ENCODE peak calls at places on chromosomes 16 and 17, in five cellular contexts. W is LoVo; O is fibroblast of mammary gland; I is pancreas; J is stimulated activated CD8-positive, alpha-beta memory T cell treated with anti-CD3 and anti-CD28 coated beads, Interleukin-4, amount 100 ng/mL, for 1 hour. V is an unnamed sample.

GRCh38 chr16:11914759-11915643 is 755 bp downstream of the GSPT1 start:
- DNase-seq in I (peak; percentile 40), J (no peak), W (peak; percentile 21), O (peak; percentile 42), V (no peak)

GRCh38 chr16:68756250-68757051 is 19.4 kb downstream of the CDH1 start:
- DNase-seq in J (no peak), W (peak; percentile 95), O (no peak), I (peak; percentile 78), V (peak; percentile 93)

GRCh38 chr16:53515811-53516210 is 12.8 kb upstream of the AKTIP start:
- DNase-seq in J (no peak), I (no peak), O (no peak), W (no peak), V (no peak)

GRCh38 chr17:49528966-49529365 is 33.9 kb downstream of the NGFR start:
- DNase-seq in O (no peak), J (no peak), W (no peak), I (no peak), V (no peak)

GRCh38 chr16:53859995-53860540 is 156.1 kb downstream of the FTO start:
- DNase-seq in J (no peak), W (no peak), I (no peak), O (no peak), V (no peak)

GRCh38 chr16:12010388-12011251 is 34.1 kb downstream of the SNX29 start:
- DNase-seq in W (no peak), I (no peak), O (peak; percentile 74), J (no peak), V (no peak)

GRCh38 chr16:51391798-51392511 is 240.9 kb upstream of the SALL1 start:
- DNase-seq in W (no peak), J (no peak), I (no peak), O (no peak), V (no peak)

GRCh38 chr17:79294459-79295071 is 219.9 kb downstream of the ENGASE start:
- DNase-seq in W (peak; percentile 63), J (peak; percentile 1), O (peak; percentile 44), I (peak; percentile 56), V (no peak)

GRCh38 chr17:20191066-20191465 is 181.9 kb downstream of the SPECC1 start:
- DNase-seq in I (no peak), O (peak; percentile 98), J (no peak), W (no peak), V (no peak)

GRCh38 chr17:76700627-76701470 is 9.9 kb downstream of the MXRA7 start:
- DNase-seq in I (no peak), W (no peak), O (peak; percentile 87), J (no peak), V (no peak)

GRCh38 chr16:85029413-85029794 is 1.8 kb downstream of the KIAA0513 start:
- DNase-seq in I (no peak), O (peak; percentile 69), J (no peak), W (peak; percentile 53), V (no peak)

GRCh38 chr16:61042736-61043135 is 993.5 kb downstream of the CDH8 start:
- DNase-seq in J (no peak), O (no peak), W (no peak), I (no peak), V (no peak)

GRCh38 chr16:18932243-18932997 is 6.2 kb upstream of the SMG1 start:
- DNase-seq in I (no peak), W (no peak), O (peak; percentile 60), J (no peak), V (no peak)

GRCh38 chr16:53282975-53283946 is 151.0 kb upstream of the RBL2 start:
- DNase-seq in O (peak; percentile 57), J (no peak), I (no peak), W (peak; percentile 46), V (peak; percentile 21)

GRCh38 chr17:76696763-76697701 is 13.7 kb downstream of the MXRA7 start:
- DNase-seq in J (no peak), W (no peak), O (peak; percentile 89), I (no peak), V (no peak)

GRCh38 chr17:70171159-70171558 is 1.8 kb downstream of the KCNJ2 start:
- DNase-seq in O (no peak), W (no peak), J (no peak), I (no peak), V (no peak)

GRCh38 chr17:40333781-40334453 is 24.9 kb downstream of the RARA start:
- DNase-seq in J (no peak), W (no peak), I (no peak), O (no peak), V (no peak)

GRCh38 chr16:27539636-27540035 is 10.1 kb downstream of the GTF3C1 start:
- DNase-seq in O (no peak), W (no peak), J (no peak), I (no peak), V (no peak)

GRCh38 chr17:80716986-80717385 is 172.3 kb downstream of the RPTOR start:
- DNase-seq in J (no peak), I (no peak), W (no peak), O (peak; percentile 47), V (no peak)

GRCh38 chr16:89491238-89491869 is 993 bp upstream of the ANKRD11 start:
- DNase-seq in O (no peak), J (no peak), W (no peak), I (no peak), V (no peak)

GRCh38 chr16:84768798-84769177 is 51.0 kb upstream of the CRISPLD2 start:
- DNase-seq in I (no peak), J (no peak), O (no peak), W (no peak), V (no peak)

GRCh38 chr17:33260638-33261037 is 32.5 kb downstream of the ASIC2 start:
- DNase-seq in O (no peak), J (no peak), I (no peak), W (no peak), V (peak; percentile 65)

GRCh38 chr16:80580109-80580832 is 39.5 kb downstream of the DYNLRB2 start:
- DNase-seq in J (no peak), O (peak; percentile 60), I (no peak), W (no peak), V (no peak)

GRCh38 chr16:83579431-83579830 is 228.3 kb upstream of the HSBP1 start:
- DNase-seq in O (no peak), I (no peak), W (no peak), J (no peak), V (no peak)

GRCh38 chr16:19291459-19291858 is 5.9 kb downstream of the CLEC19A start:
- DNase-seq in O (peak; percentile 21), J (no peak), W (peak; percentile 7), I (no peak), V (no peak)

GRCh38 chr17:70808596-70808995 is 639.3 kb downstream of the KCNJ2 start:
- DNase-seq in O (no peak), I (no peak), J (no peak), W (no peak), V (no peak)

GRCh38 chr17:68289473-68289872 is 1.5 kb downstream of the SLC16A6 start:
- DNase-seq in J (no peak), W (no peak), I (no peak), O (no peak), V (no peak)

GRCh38 chr17:29844339-29845048 is 85.5 kb downstream of the SSH2 start:
- DNase-seq in W (no peak), J (no peak), O (peak; percentile 29), I (no peak), V (peak; percentile 15)